ENCODE peak calls at places on chromosomes 4 and X, in six cellular contexts. N, K, M, T, Z and Q are unnamed samples.

GRCh38 chr4:93394488-93395185 is 433.9 kb upstream of the ATOH1 start:
- DNase-seq in N (no peak), K (no peak), M (no peak), T (no peak), Z (no peak), Q (no peak)

GRCh38 chrX:136271300-136271699 is 20.1 kb upstream of the MAP7D3 start:
- DNase-seq in N (no peak), K (no peak), M (no peak), T (no peak), Z (no peak), Q (no peak)

GRCh38 chrX:11890843-11891514 is 132.9 kb downstream of the MSL3 start:
- DNase-seq in N (no peak), K (no peak), M (no peak), T (no peak), Z (no peak), Q (no peak)

GRCh38 chr4:168221298-168221697 is 97.3 kb downstream of the DDX60 start:
- DNase-seq in N (no peak), K (no peak), M (no peak), T (no peak), Z (no peak), Q (no peak)

GRCh38 chrX:49040376-49040955 is 2.7 kb downstream of the TFE3 start:
- DNase-seq in N (no peak), K (no peak), M (no peak), T (no peak), Z (no peak), Q (no peak)

GRCh38 chr4:106583567-106583966 is 215.0 kb upstream of the GIMD1 start:
- DNase-seq in N (no peak), K (no peak), M (no peak), T (no peak), Z (no peak), Q (no peak)

GRCh38 chr4:183905081-183905592 is at the start of gene STOX2:
- DNase-seq in N (peak), K (peak), M (no peak), T (peak), Z (peak), Q (peak)

GRCh38 chr4:8015512-8015911 is 75.9 kb upstream of the AFAP1 start:
- DNase-seq in N (no peak), K (no peak), M (no peak), T (peak), Z (no peak), Q (peak)

GRCh38 chrX:77160301-77160700 is 286.9 kb upstream of the FGF16 start:
- DNase-seq in N (no peak), K (no peak), M (peak), T (no peak), Z (no peak), Q (no peak)